ENCODE peak calls at places on chromosomes 12 and 14, in ten cellular contexts. One of them, this sample, is unnamed.

GRCh38 chr12:130879212-130879686 is 7.4 kb downstream of the RAN start:
- DNase-seq in adipocyte: no peak
- DNase-seq in HCT116: no peak
- DNase-seq in fibroblast of lung: no peak
- DNase-seq in OCI-LY7: peak; percentile 93
- DNase-seq in PC-3: no peak
- DNase-seq in hepatocyte: no peak
- DNase-seq in upper lobe of right lung: no peak
- DNase-seq in H9: no peak
- DNase-seq in thoracic aorta: no peak
- DNase-seq in this sample: peak; percentile 72

GRCh38 chr14:50362791-50363733 is 33.6 kb downstream of the CDKL1 start:
- DNase-seq in adipocyte: peak; percentile 17
- DNase-seq in HCT116: no peak
- DNase-seq in fibroblast of lung: no peak
- DNase-seq in OCI-LY7: peak; percentile 8
- DNase-seq in PC-3: no peak
- DNase-seq in hepatocyte: no peak
- DNase-seq in upper lobe of right lung: no peak
- DNase-seq in H9: no peak
- DNase-seq in thoracic aorta: no peak
- DNase-seq in this sample: no peak

GRCh38 chr14:99348816-99349609 is 77.0 kb upstream of the BCL11B start:
- DNase-seq in adipocyte: no peak
- DNase-seq in HCT116: no peak
- DNase-seq in fibroblast of lung: peak; percentile 7
- DNase-seq in OCI-LY7: no peak
- DNase-seq in PC-3: no peak
- DNase-seq in hepatocyte: no peak
- DNase-seq in upper lobe of right lung: peak; percentile 51
- DNase-seq in H9: no peak
- DNase-seq in thoracic aorta: no peak
- DNase-seq in this sample: no peak

GRCh38 chr12:122437656-122438121 is 15.2 kb upstream of the CLIP1 start:
- DNase-seq in adipocyte: peak; percentile 41
- DNase-seq in HCT116: no peak
- DNase-seq in fibroblast of lung: peak; percentile 83
- DNase-seq in OCI-LY7: no peak
- DNase-seq in PC-3: peak; percentile 55
- DNase-seq in hepatocyte: no peak
- DNase-seq in upper lobe of right lung: peak; percentile 65
- DNase-seq in H9: no peak
- DNase-seq in thoracic aorta: peak; percentile 51
- DNase-seq in this sample: no peak

GRCh38 chr12:131055093-131055465 is 101.4 kb downstream of the ADGRD1 start:
- DNase-seq in adipocyte: no peak
- DNase-seq in HCT116: no peak
- DNase-seq in fibroblast of lung: no peak
- DNase-seq in OCI-LY7: no peak
- DNase-seq in PC-3: no peak
- DNase-seq in hepatocyte: no peak
- DNase-seq in upper lobe of right lung: no peak
- DNase-seq in H9: no peak
- DNase-seq in thoracic aorta: no peak
- DNase-seq in this sample: peak; percentile 13

GRCh38 chr12:127619869-127620769 is 646.9 kb upstream of the TMEM132C start:
- DNase-seq in adipocyte: peak; percentile 14
- DNase-seq in HCT116: no peak
- DNase-seq in fibroblast of lung: no peak
- DNase-seq in OCI-LY7: no peak
- DNase-seq in PC-3: peak; percentile 15
- DNase-seq in hepatocyte: peak; percentile 39
- DNase-seq in upper lobe of right lung: no peak
- DNase-seq in H9: no peak
- DNase-seq in thoracic aorta: no peak
- DNase-seq in this sample: no peak

GRCh38 chr14:58705066-58705465 is 67.3 kb downstream of the DACT1 start:
- DNase-seq in adipocyte: peak; percentile 23
- DNase-seq in HCT116: no peak
- DNase-seq in fibroblast of lung: peak; percentile 30
- DNase-seq in OCI-LY7: no peak
- DNase-seq in PC-3: no peak
- DNase-seq in hepatocyte: no peak
- DNase-seq in upper lobe of right lung: no peak
- DNase-seq in H9: no peak
- DNase-seq in thoracic aorta: no peak
- DNase-seq in this sample: no peak

GRCh38 chr12:45730842-45731336 is 1.4 kb downstream of the ARID2 start:
- DNase-seq in adipocyte: peak; percentile 64
- DNase-seq in HCT116: no peak
- DNase-seq in fibroblast of lung: peak; percentile 49
- DNase-seq in OCI-LY7: peak; percentile 53
- DNase-seq in PC-3: peak; percentile 17
- DNase-seq in hepatocyte: no peak
- DNase-seq in upper lobe of right lung: no peak
- DNase-seq in H9: no peak
- DNase-seq in thoracic aorta: no peak
- DNase-seq in this sample: no peak

GRCh38 chr12:18492372-18493025 is 231.2 kb downstream of the PIK3C2G start:
- DNase-seq in adipocyte: peak; percentile 72
- DNase-seq in HCT116: no peak
- DNase-seq in fibroblast of lung: peak; percentile 39
- DNase-seq in OCI-LY7: no peak
- DNase-seq in PC-3: peak; percentile 46
- DNase-seq in hepatocyte: no peak
- DNase-seq in upper lobe of right lung: no peak
- DNase-seq in H9: no peak
- DNase-seq in thoracic aorta: no peak
- DNase-seq in this sample: no peak

GRCh38 chr14:22872833-22873520 is 1.4 kb downstream of the LRP10 start:
- DNase-seq in adipocyte: peak; percentile 44
- DNase-seq in HCT116: no peak
- DNase-seq in fibroblast of lung: no peak
- DNase-seq in OCI-LY7: no peak
- DNase-seq in PC-3: no peak
- DNase-seq in hepatocyte: no peak
- DNase-seq in upper lobe of right lung: no peak
- DNase-seq in H9: no peak
- DNase-seq in thoracic aorta: no peak
- DNase-seq in this sample: no peak

GRCh38 chr12:52493172-52493571 is at the start of gene KRT6A:
- DNase-seq in adipocyte: no peak
- DNase-seq in HCT116: no peak
- DNase-seq in fibroblast of lung: no peak
- DNase-seq in OCI-LY7: no peak
- DNase-seq in PC-3: peak; percentile 85
- DNase-seq in hepatocyte: no peak
- DNase-seq in upper lobe of right lung: no peak
- DNase-seq in H9: no peak
- DNase-seq in thoracic aorta: no peak
- DNase-seq in this sample: no peak

GRCh38 chr14:94750371-94750770 is 19.5 kb downstream of the GSC start:
- DNase-seq in adipocyte: no peak
- DNase-seq in HCT116: no peak
- DNase-seq in fibroblast of lung: no peak
- DNase-seq in OCI-LY7: no peak
- DNase-seq in PC-3: no peak
- DNase-seq in hepatocyte: no peak
- DNase-seq in upper lobe of right lung: no peak
- DNase-seq in H9: no peak
- DNase-seq in thoracic aorta: no peak
- DNase-seq in this sample: no peak

GRCh38 chr12:4809013-4809448 is 88.8 kb downstream of the GALNT8 start:
- DNase-seq in adipocyte: no peak
- DNase-seq in HCT116: no peak
- DNase-seq in fibroblast of lung: peak; percentile 48
- DNase-seq in OCI-LY7: no peak
- DNase-seq in PC-3: no peak
- DNase-seq in hepatocyte: peak; percentile 53
- DNase-seq in upper lobe of right lung: no peak
- DNase-seq in H9: peak; percentile 90
- DNase-seq in thoracic aorta: no peak
- DNase-seq in this sample: peak; percentile 94

GRCh38 chr12:47744005-47744651 is 14.6 kb downstream of the RAPGEF3 start:
- DNase-seq in adipocyte: no peak
- DNase-seq in HCT116: peak; percentile 75
- DNase-seq in fibroblast of lung: no peak
- DNase-seq in OCI-LY7: peak; percentile 56
- DNase-seq in PC-3: peak; percentile 85
- DNase-seq in hepatocyte: peak; percentile 83
- DNase-seq in upper lobe of right lung: peak; percentile 81
- DNase-seq in H9: peak; percentile 94
- DNase-seq in thoracic aorta: no peak
- DNase-seq in this sample: peak; percentile 98

GRCh38 chr12:47745485-47746041 is 13.1 kb downstream of the RAPGEF3 start:
- DNase-seq in adipocyte: no peak
- DNase-seq in HCT116: no peak
- DNase-seq in fibroblast of lung: no peak
- DNase-seq in OCI-LY7: no peak
- DNase-seq in PC-3: no peak
- DNase-seq in hepatocyte: no peak
- DNase-seq in upper lobe of right lung: no peak
- DNase-seq in H9: no peak
- DNase-seq in thoracic aorta: no peak
- DNase-seq in this sample: no peak

GRCh38 chr12:47746073-47746472 is 12.6 kb downstream of the RAPGEF3 start:
- DNase-seq in adipocyte: no peak
- DNase-seq in HCT116: no peak
- DNase-seq in fibroblast of lung: no peak
- DNase-seq in OCI-LY7: no peak
- DNase-seq in PC-3: no peak
- DNase-seq in hepatocyte: no peak
- DNase-seq in upper lobe of right lung: no peak
- DNase-seq in H9: no peak
- DNase-seq in thoracic aorta: no peak
- DNase-seq in this sample: no peak

GRCh38 chr12:47743311-47743860 is 15.3 kb downstream of the RAPGEF3 start:
- DNase-seq in adipocyte: no peak
- DNase-seq in HCT116: no peak
- DNase-seq in fibroblast of lung: no peak
- DNase-seq in OCI-LY7: no peak
- DNase-seq in PC-3: no peak
- DNase-seq in hepatocyte: no peak
- DNase-seq in upper lobe of right lung: no peak
- DNase-seq in H9: no peak
- DNase-seq in thoracic aorta: no peak
- DNase-seq in this sample: no peak

GRCh38 chr12:47744778-47745436 is 13.8 kb downstream of the RAPGEF3 start:
- DNase-seq in adipocyte: no peak
- DNase-seq in HCT116: no peak
- DNase-seq in fibroblast of lung: no peak
- DNase-seq in OCI-LY7: no peak
- DNase-seq in PC-3: no peak
- DNase-seq in hepatocyte: no peak
- DNase-seq in upper lobe of right lung: no peak
- DNase-seq in H9: no peak
- DNase-seq in thoracic aorta: no peak
- DNase-seq in this sample: no peak
- H3K4me1 ChIP-seq in adipocyte: no peaks in the 10 kb centered on the region
- H3K4me1 ChIP-seq in HCT116: peaks cover 34% of the 10 kb centered on the region
- H3K4me1 ChIP-seq in fibroblast of lung: no peaks in the 10 kb centered on the region
- H3K4me1 ChIP-seq in OCI-LY7: peaks cover 43% of the 10 kb centered on the region
- H3K4me1 ChIP-seq in PC-3: peaks cover 13% of the 10 kb centered on the region
- H3K4me1 ChIP-seq in hepatocyte: no peaks in the 10 kb centered on the region
- H3K4me1 ChIP-seq in upper lobe of right lung: peaks cover 23% of the 10 kb centered on the region
- H3K4me1 ChIP-seq in H9: peaks cover 4% of the 10 kb centered on the region
- H3K4me1 ChIP-seq in thoracic aorta: peaks cover 14% of the 10 kb centered on the region
- H3K4me1 ChIP-seq in this sample: no peaks in the 10 kb centered on the region

DNA sequence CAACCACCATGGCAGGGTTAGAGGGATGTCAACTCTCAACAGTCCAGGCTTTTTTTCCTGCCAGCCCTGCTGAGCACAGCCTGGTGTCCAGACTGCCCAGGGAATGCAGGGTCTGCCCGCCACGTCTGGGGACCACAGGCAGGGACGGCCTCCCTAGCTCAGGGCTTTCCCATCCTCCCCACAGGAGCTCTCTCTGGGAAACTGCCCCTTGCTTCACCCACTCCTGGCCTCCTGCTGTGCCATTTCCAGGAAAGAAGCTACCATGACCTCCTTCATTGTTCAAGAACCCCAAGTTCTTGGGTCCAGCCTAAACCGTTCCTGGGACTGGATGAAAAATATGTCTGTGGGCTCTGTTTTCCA is 4.8 kb downstream of the SCNN1A start:
- DNase-seq in adipocyte: no peak
- DNase-seq in HCT116: no peak
- DNase-seq in fibroblast of lung: no peak
- DNase-seq in OCI-LY7: no peak
- DNase-seq in PC-3: no peak
- DNase-seq in hepatocyte: no peak
- DNase-seq in upper lobe of right lung: no peak
- DNase-seq in H9: peak; percentile 38
- DNase-seq in thoracic aorta: no peak
- DNase-seq in this sample: peak; percentile 69
- H3K4me1 ChIP-seq in adipocyte: peaks cover 44% of the 10 kb centered on the region
- H3K4me1 ChIP-seq in HCT116: peaks cover 99% of the 10 kb centered on the region
- H3K4me1 ChIP-seq in fibroblast of lung: peaks cover 8% of the 10 kb centered on the region
- H3K4me1 ChIP-seq in OCI-LY7: peaks cover 20% of the 10 kb centered on the region
- H3K4me1 ChIP-seq in PC-3: peaks cover 70% of the 10 kb centered on the region
- H3K4me1 ChIP-seq in hepatocyte: peaks cover 36% of the 10 kb centered on the region
- H3K4me1 ChIP-seq in upper lobe of right lung: peaks cover 37% of the 10 kb centered on the region
- H3K4me1 ChIP-seq in H9: peaks cover 15% of the 10 kb centered on the region
- H3K4me1 ChIP-seq in thoracic aorta: peaks cover 8% of the 10 kb centered on the region
- H3K4me1 ChIP-seq in this sample: peaks cover 18% of the 10 kb centered on the region

GRCh38 chr12:116080415-116080814 is 197.1 kb downstream of the MED13L start:
- DNase-seq in adipocyte: no peak
- DNase-seq in HCT116: no peak
- DNase-seq in fibroblast of lung: no peak
- DNase-seq in OCI-LY7: no peak
- DNase-seq in PC-3: no peak
- DNase-seq in hepatocyte: no peak
- DNase-seq in upper lobe of right lung: no peak
- DNase-seq in H9: no peak
- DNase-seq in thoracic aorta: no peak
- DNase-seq in this sample: no peak
- H3K4me1 ChIP-seq in adipocyte: peaks cover 13% of the 10 kb centered on the region
- H3K4me1 ChIP-seq in HCT116: no peaks in the 10 kb centered on the region
- H3K4me1 ChIP-seq in fibroblast of lung: no peaks in the 10 kb centered on the region
- H3K4me1 ChIP-seq in OCI-LY7: no peaks in the 10 kb centered on the region
- H3K4me1 ChIP-seq in PC-3: no peaks in the 10 kb centered on the region
- H3K4me1 ChIP-seq in hepatocyte: no peaks in the 10 kb centered on the region
- H3K4me1 ChIP-seq in upper lobe of right lung: peaks cover 3% of the 10 kb centered on the region
- H3K4me1 ChIP-seq in H9: peaks cover 2% of the 10 kb centered on the region
- H3K4me1 ChIP-seq in thoracic aorta: peaks cover 7% of the 10 kb centered on the region
- H3K4me1 ChIP-seq in this sample: no peaks in the 10 kb centered on the region

GRCh38 chr12:28876423-28876822 is 272.7 kb upstream of the FAR2 start:
- DNase-seq in adipocyte: no peak
- DNase-seq in HCT116: no peak
- DNase-seq in fibroblast of lung: no peak
- DNase-seq in OCI-LY7: no peak
- DNase-seq in PC-3: peak; percentile 54
- DNase-seq in hepatocyte: no peak
- DNase-seq in upper lobe of right lung: no peak
- DNase-seq in H9: no peak
- DNase-seq in thoracic aorta: no peak
- DNase-seq in this sample: no peak
- H3K4me1 ChIP-seq in adipocyte: peaks cover 2% of the 10 kb centered on the region
- H3K4me1 ChIP-seq in HCT116: no peaks in the 10 kb centered on the region
- H3K4me1 ChIP-seq in fibroblast of lung: no peaks in the 10 kb centered on the region
- H3K4me1 ChIP-seq in OCI-LY7: no peaks in the 10 kb centered on the region
- H3K4me1 ChIP-seq in PC-3: peaks cover 18% of the 10 kb centered on the region
- H3K4me1 ChIP-seq in hepatocyte: no peaks in the 10 kb centered on the region
- H3K4me1 ChIP-seq in upper lobe of right lung: no peaks in the 10 kb centered on the region
- H3K4me1 ChIP-seq in H9: no peaks in the 10 kb centered on the region
- H3K4me1 ChIP-seq in thoracic aorta: peaks cover 12% of the 10 kb centered on the region
- H3K4me1 ChIP-seq in this sample: no peaks in the 10 kb centered on the region

This sample was measured in endodermal cell.